ENCODE peak calls at places on chromosomes 16 and 17, in five cellular contexts. One of them, this sample, is unnamed.

GRCh38 chr17:45101883-45102811 is 30.2 kb downstream of the PLCD3 start:
- DNase-seq in hypothalamus: no peak
- DNase-seq in CD8-positive, alpha-beta T cell: no peak
- DNase-seq in DND-41: no peak
- DNase-seq in natural killer cell treated with Interleukin-12 subunit alpha and Interleukin-12 subunit beta and Interleukin-15 and Interleukin-18, amount 100 ng/mL, for 72 hours: no peak
- DNase-seq in this sample: no peak

GRCh38 chr16:17829826-17830225 is 359.1 kb upstream of the XYLT1 start:
- DNase-seq in DND-41: no peak
- DNase-seq in hypothalamus: no peak
- DNase-seq in natural killer cell treated with Interleukin-12 subunit alpha and Interleukin-12 subunit beta and Interleukin-15 and Interleukin-18, amount 100 ng/mL, for 72 hours: no peak
- DNase-seq in CD8-positive, alpha-beta T cell: no peak
- DNase-seq in this sample: no peak

GRCh38 chr16:51508813-51509212 is 357.7 kb upstream of the SALL1 start:
- DNase-seq in CD8-positive, alpha-beta T cell: no peak
- DNase-seq in hypothalamus: no peak
- DNase-seq in DND-41: no peak
- DNase-seq in natural killer cell treated with Interleukin-12 subunit alpha and Interleukin-12 subunit beta and Interleukin-15 and Interleukin-18, amount 100 ng/mL, for 72 hours: no peak
- DNase-seq in this sample: no peak

GRCh38 chr16:87681990-87682570 is 79.8 kb downstream of the JPH3 start:
- DNase-seq in hypothalamus: no peak
- DNase-seq in natural killer cell treated with Interleukin-12 subunit alpha and Interleukin-12 subunit beta and Interleukin-15 and Interleukin-18, amount 100 ng/mL, for 72 hours: no peak
- DNase-seq in CD8-positive, alpha-beta T cell: no peak
- DNase-seq in DND-41: no peak
- DNase-seq in this sample: no peak

GRCh38 chr16:83806036-83806435 is 1.7 kb upstream of the HSBP1 start:
- DNase-seq in hypothalamus: no peak
- DNase-seq in DND-41: no peak
- DNase-seq in CD8-positive, alpha-beta T cell: no peak
- DNase-seq in natural killer cell treated with Interleukin-12 subunit alpha and Interleukin-12 subunit beta and Interleukin-15 and Interleukin-18, amount 100 ng/mL, for 72 hours: no peak
- DNase-seq in this sample: no peak

GRCh38 chr17:50550661-50551432 is 3.9 kb downstream of the SPATA20 start:
- DNase-seq in natural killer cell treated with Interleukin-12 subunit alpha and Interleukin-12 subunit beta and Interleukin-15 and Interleukin-18, amount 100 ng/mL, for 72 hours: no peak
- DNase-seq in DND-41: no peak
- DNase-seq in hypothalamus: peak
- DNase-seq in CD8-positive, alpha-beta T cell: no peak
- DNase-seq in this sample: no peak

GRCh38 chr17:58153046-58153445 is 4.9 kb downstream of the OR4D1 start:
- DNase-seq in DND-41: peak
- DNase-seq in natural killer cell treated with Interleukin-12 subunit alpha and Interleukin-12 subunit beta and Interleukin-15 and Interleukin-18, amount 100 ng/mL, for 72 hours: no peak
- DNase-seq in hypothalamus: no peak
- DNase-seq in CD8-positive, alpha-beta T cell: peak
- DNase-seq in this sample: peak

GRCh38 chr16:48354877-48355585 is 30.2 kb downstream of the SIAH1 start:
- DNase-seq in DND-41: no peak
- DNase-seq in CD8-positive, alpha-beta T cell: no peak
- DNase-seq in hypothalamus: no peak
- DNase-seq in natural killer cell treated with Interleukin-12 subunit alpha and Interleukin-12 subunit beta and Interleukin-15 and Interleukin-18, amount 100 ng/mL, for 72 hours: no peak
- DNase-seq in this sample: no peak

GRCh38 chr16:585351-585750 is 4.5 kb upstream of the RAB40C start:
- DNase-seq in DND-41: no peak
- DNase-seq in CD8-positive, alpha-beta T cell: no peak
- DNase-seq in hypothalamus: no peak
- DNase-seq in natural killer cell treated with Interleukin-12 subunit alpha and Interleukin-12 subunit beta and Interleukin-15 and Interleukin-18, amount 100 ng/mL, for 72 hours: no peak
- DNase-seq in this sample: no peak

GRCh38 chr16:7792346-7792745 is 459.7 kb downstream of the RBFOX1 start:
- DNase-seq in CD8-positive, alpha-beta T cell: no peak
- DNase-seq in natural killer cell treated with Interleukin-12 subunit alpha and Interleukin-12 subunit beta and Interleukin-15 and Interleukin-18, amount 100 ng/mL, for 72 hours: no peak
- DNase-seq in DND-41: no peak
- DNase-seq in hypothalamus: no peak
- DNase-seq in this sample: no peak

GRCh38 chr16:55207679-55208294 is 116.2 kb upstream of the IRX6 start:
- DNase-seq in natural killer cell treated with Interleukin-12 subunit alpha and Interleukin-12 subunit beta and Interleukin-15 and Interleukin-18, amount 100 ng/mL, for 72 hours: no peak
- DNase-seq in hypothalamus: no peak
- DNase-seq in CD8-positive, alpha-beta T cell: no peak
- DNase-seq in DND-41: no peak
- DNase-seq in this sample: no peak

GRCh38 chr17:28173071-28173561 is 130.6 kb downstream of the NLK start:
- DNase-seq in DND-41: no peak
- DNase-seq in CD8-positive, alpha-beta T cell: no peak
- DNase-seq in hypothalamus: no peak
- DNase-seq in natural killer cell treated with Interleukin-12 subunit alpha and Interleukin-12 subunit beta and Interleukin-15 and Interleukin-18, amount 100 ng/mL, for 72 hours: no peak
- DNase-seq in this sample: no peak

GRCh38 chr17:1379208-1379929 is 20.7 kb downstream of the YWHAE start:
- DNase-seq in natural killer cell treated with Interleukin-12 subunit alpha and Interleukin-12 subunit beta and Interleukin-15 and Interleukin-18, amount 100 ng/mL, for 72 hours: no peak
- DNase-seq in CD8-positive, alpha-beta T cell: no peak
- DNase-seq in hypothalamus: no peak
- DNase-seq in DND-41: no peak
- DNase-seq in this sample: no peak

GRCh38 chr17:76353004-76353598 is 615 bp downstream of the PRPSAP1 start:
- DNase-seq in CD8-positive, alpha-beta T cell: no peak
- DNase-seq in natural killer cell treated with Interleukin-12 subunit alpha and Interleukin-12 subunit beta and Interleukin-15 and Interleukin-18, amount 100 ng/mL, for 72 hours: no peak
- DNase-seq in DND-41: no peak
- DNase-seq in hypothalamus: no peak
- DNase-seq in this sample: peak

GRCh38 chr16:67101683-67102082 is 8.1 kb upstream of the PHAF1 start:
- DNase-seq in hypothalamus: no peak
- DNase-seq in DND-41: no peak
- DNase-seq in CD8-positive, alpha-beta T cell: no peak
- DNase-seq in natural killer cell treated with Interleukin-12 subunit alpha and Interleukin-12 subunit beta and Interleukin-15 and Interleukin-18, amount 100 ng/mL, for 72 hours: no peak
- DNase-seq in this sample: no peak

GRCh38 chr16:4364196-4365013 is 7.2 kb upstream of the VASN start:
- DNase-seq in hypothalamus: no peak
- DNase-seq in DND-41: no peak
- DNase-seq in natural killer cell treated with Interleukin-12 subunit alpha and Interleukin-12 subunit beta and Interleukin-15 and Interleukin-18, amount 100 ng/mL, for 72 hours: no peak
- DNase-seq in CD8-positive, alpha-beta T cell: no peak
- DNase-seq in this sample: no peak

GRCh38 chr17:33520404-33521032 is 227.4 kb upstream of the ASIC2 start:
- DNase-seq in DND-41: peak
- DNase-seq in natural killer cell treated with Interleukin-12 subunit alpha and Interleukin-12 subunit beta and Interleukin-15 and Interleukin-18, amount 100 ng/mL, for 72 hours: no peak
- DNase-seq in hypothalamus: peak
- DNase-seq in CD8-positive, alpha-beta T cell: peak
- DNase-seq in this sample: no peak

GRCh38 chr16:84062734-84063640 is 20.4 kb upstream of the SLC38A8 start:
- DNase-seq in hypothalamus: peak
- DNase-seq in natural killer cell treated with Interleukin-12 subunit alpha and Interleukin-12 subunit beta and Interleukin-15 and Interleukin-18, amount 100 ng/mL, for 72 hours: no peak
- DNase-seq in DND-41: peak
- DNase-seq in CD8-positive, alpha-beta T cell: peak
- DNase-seq in this sample: peak

GRCh38 chr17:73510981-73511442 is 133.2 kb downstream of the SDK2 start:
- DNase-seq in DND-41: no peak
- DNase-seq in natural killer cell treated with Interleukin-12 subunit alpha and Interleukin-12 subunit beta and Interleukin-15 and Interleukin-18, amount 100 ng/mL, for 72 hours: no peak
- DNase-seq in hypothalamus: peak
- DNase-seq in CD8-positive, alpha-beta T cell: no peak
- DNase-seq in this sample: no peak

GRCh38 chr17:9343513-9343912 is 232.1 kb downstream of the STX8 start:
- DNase-seq in natural killer cell treated with Interleukin-12 subunit alpha and Interleukin-12 subunit beta and Interleukin-15 and Interleukin-18, amount 100 ng/mL, for 72 hours: no peak
- DNase-seq in CD8-positive, alpha-beta T cell: no peak
- DNase-seq in hypothalamus: no peak
- DNase-seq in DND-41: no peak
- DNase-seq in this sample: no peak

GRCh38 chr17:35614835-35615234 is 27.7 kb downstream of the AP2B1 start:
- DNase-seq in DND-41: no peak
- DNase-seq in hypothalamus: no peak
- DNase-seq in CD8-positive, alpha-beta T cell: no peak
- DNase-seq in natural killer cell treated with Interleukin-12 subunit alpha and Interleukin-12 subunit beta and Interleukin-15 and Interleukin-18, amount 100 ng/mL, for 72 hours: no peak
- DNase-seq in this sample: no peak

GRCh38 chr17:1180958-1181768 is 1.4 kb upstream of the ABR start:
- DNase-seq in CD8-positive, alpha-beta T cell: no peak
- DNase-seq in DND-41: no peak
- DNase-seq in hypothalamus: no peak
- DNase-seq in natural killer cell treated with Interleukin-12 subunit alpha and Interleukin-12 subunit beta and Interleukin-15 and Interleukin-18, amount 100 ng/mL, for 72 hours: no peak
- DNase-seq in this sample: no peak

GRCh38 chr17:42276609-42277341 is 584 bp upstream of the STAT5B start:
- DNase-seq in natural killer cell treated with Interleukin-12 subunit alpha and Interleukin-12 subunit beta and Interleukin-15 and Interleukin-18, amount 100 ng/mL, for 72 hours: no peak
- DNase-seq in CD8-positive, alpha-beta T cell: no peak
- DNase-seq in hypothalamus: peak
- DNase-seq in DND-41: no peak
- DNase-seq in this sample: no peak

GRCh38 chr16:54031107-54031760 is 255.4 kb downstream of the IRX3 start:
- DNase-seq in hypothalamus: no peak
- DNase-seq in natural killer cell treated with Interleukin-12 subunit alpha and Interleukin-12 subunit beta and Interleukin-15 and Interleukin-18, amount 100 ng/mL, for 72 hours: no peak
- DNase-seq in CD8-positive, alpha-beta T cell: no peak
- DNase-seq in DND-41: no peak
- DNase-seq in this sample: no peak

GRCh38 chr17:68176770-68177169 is 71.1 kb upstream of the AMZ2 start:
- DNase-seq in CD8-positive, alpha-beta T cell: no peak
- DNase-seq in DND-41: peak
- DNase-seq in hypothalamus: no peak
- DNase-seq in natural killer cell treated with Interleukin-12 subunit alpha and Interleukin-12 subunit beta and Interleukin-15 and Interleukin-18, amount 100 ng/mL, for 72 hours: no peak
- DNase-seq in this sample: no peak

GRCh38 chr16:47852991-47853390 is 302.8 kb downstream of the ABCC12 start:
- DNase-seq in CD8-positive, alpha-beta T cell: no peak
- DNase-seq in natural killer cell treated with Interleukin-12 subunit alpha and Interleukin-12 subunit beta and Interleukin-15 and Interleukin-18, amount 100 ng/mL, for 72 hours: no peak
- DNase-seq in DND-41: no peak
- DNase-seq in hypothalamus: no peak
- DNase-seq in this sample: no peak

GRCh38 chr17:74697477-74697876 is 15.2 kb downstream of the CD300LF start:
- DNase-seq in CD8-positive, alpha-beta T cell: no peak
- DNase-seq in natural killer cell treated with Interleukin-12 subunit alpha and Interleukin-12 subunit beta and Interleukin-15 and Interleukin-18, amount 100 ng/mL, for 72 hours: no peak
- DNase-seq in hypothalamus: no peak
- DNase-seq in DND-41: no peak
- DNase-seq in this sample: no peak

GRCh38 chr17:17546399-17547185 is 44.9 kb downstream of the PEMT start:
- DNase-seq in DND-41: no peak
- DNase-seq in hypothalamus: no peak
- DNase-seq in CD8-positive, alpha-beta T cell: no peak
- DNase-seq in natural killer cell treated with Interleukin-12 subunit alpha and Interleukin-12 subunit beta and Interleukin-15 and Interleukin-18, amount 100 ng/mL, for 72 hours: no peak
- DNase-seq in this sample: no peak

GRCh38 chr17:82507631-82508175 is 11.8 kb upstream of the FOXK2 start:
- DNase-seq in DND-41: no peak
- DNase-seq in natural killer cell treated with Interleukin-12 subunit alpha and Interleukin-12 subunit beta and Interleukin-15 and Interleukin-18, amount 100 ng/mL, for 72 hours: no peak
- DNase-seq in CD8-positive, alpha-beta T cell: no peak
- DNase-seq in hypothalamus: no peak
- DNase-seq in this sample: no peak

GRCh38 chr17:67693811-67694210 is 23.9 kb upstream of the NOL11 start:
- DNase-seq in DND-41: no peak
- DNase-seq in hypothalamus: no peak
- DNase-seq in natural killer cell treated with Interleukin-12 subunit alpha and Interleukin-12 subunit beta and Interleukin-15 and Interleukin-18, amount 100 ng/mL, for 72 hours: no peak
- DNase-seq in CD8-positive, alpha-beta T cell: no peak
- DNase-seq in this sample: no peak

GRCh38 chr17:39195568-39196160 is 1.8 kb downstream of the CACNB1 start:
- DNase-seq in DND-41: no peak
- DNase-seq in natural killer cell treated with Interleukin-12 subunit alpha and Interleukin-12 subunit beta and Interleukin-15 and Interleukin-18, amount 100 ng/mL, for 72 hours: no peak
- DNase-seq in CD8-positive, alpha-beta T cell: no peak
- DNase-seq in hypothalamus: no peak
- DNase-seq in this sample: no peak

GRCh38 chr17:17782425-17783120 is 54.2 kb downstream of the SREBF1 start:
- DNase-seq in DND-41: no peak
- DNase-seq in natural killer cell treated with Interleukin-12 subunit alpha and Interleukin-12 subunit beta and Interleukin-15 and Interleukin-18, amount 100 ng/mL, for 72 hours: no peak
- DNase-seq in CD8-positive, alpha-beta T cell: no peak
- DNase-seq in hypothalamus: peak
- DNase-seq in this sample: no peak

GRCh38 chr17:78173025-78173715 is 4.8 kb downstream of the SYNGR2 start:
- DNase-seq in CD8-positive, alpha-beta T cell: no peak
- DNase-seq in DND-41: no peak
- DNase-seq in natural killer cell treated with Interleukin-12 subunit alpha and Interleukin-12 subunit beta and Interleukin-15 and Interleukin-18, amount 100 ng/mL, for 72 hours: no peak
- DNase-seq in hypothalamus: no peak
- DNase-seq in this sample: no peak

GRCh38 chr17:5468075-5468473 is 708 bp downstream of the DHX33 start:
- DNase-seq in DND-41: peak
- DNase-seq in hypothalamus: no peak
- DNase-seq in natural killer cell treated with Interleukin-12 subunit alpha and Interleukin-12 subunit beta and Interleukin-15 and Interleukin-18, amount 100 ng/mL, for 72 hours: no peak
- DNase-seq in CD8-positive, alpha-beta T cell: no peak
- DNase-seq in this sample: no peak

GRCh38 chr16:22188595-22189442 is 17.3 kb upstream of the EEF2K start:
- DNase-seq in CD8-positive, alpha-beta T cell: peak
- DNase-seq in DND-41: peak
- DNase-seq in hypothalamus: peak
- DNase-seq in natural killer cell treated with Interleukin-12 subunit alpha and Interleukin-12 subunit beta and Interleukin-15 and Interleukin-18, amount 100 ng/mL, for 72 hours: peak
- DNase-seq in this sample: peak

GRCh38 chr16:590165-590874 is 454 bp downstream of the RAB40C start:
- DNase-seq in DND-41: no peak
- DNase-seq in hypothalamus: no peak
- DNase-seq in CD8-positive, alpha-beta T cell: no peak
- DNase-seq in natural killer cell treated with Interleukin-12 subunit alpha and Interleukin-12 subunit beta and Interleukin-15 and Interleukin-18, amount 100 ng/mL, for 72 hours: no peak
- DNase-seq in this sample: no peak

GRCh38 chr16:85078952-85079351 is 33.3 kb downstream of the CIBAR2 start:
- DNase-seq in hypothalamus: no peak
- DNase-seq in CD8-positive, alpha-beta T cell: no peak
- DNase-seq in DND-41: no peak
- DNase-seq in natural killer cell treated with Interleukin-12 subunit alpha and Interleukin-12 subunit beta and Interleukin-15 and Interleukin-18, amount 100 ng/mL, for 72 hours: no peak
- DNase-seq in this sample: no peak

GRCh38 chr16:21684199-21684598 is 20.4 kb downstream of the OTOA start:
- DNase-seq in hypothalamus: no peak
- DNase-seq in natural killer cell treated with Interleukin-12 subunit alpha and Interleukin-12 subunit beta and Interleukin-15 and Interleukin-18, amount 100 ng/mL, for 72 hours: no peak
- DNase-seq in CD8-positive, alpha-beta T cell: no peak
- DNase-seq in DND-41: peak
- DNase-seq in this sample: peak

This sample was measured in effector CD4-positive, alpha-beta T cell.